ENCODE peak calls at places on chromosomes 4 and X, in five cellular contexts. O, L, F, M and D are unnamed samples.

GRCh38 chrX:129632443-129632842 is 22.3 kb downstream of the APLN start:
- DNase-seq in O (no peak), L (no peak), F (no peak), M (no peak), D (no peak)

GRCh38 chr4:38095691-38096090 is 135.5 kb downstream of the PTTG2 start:
- DNase-seq in O (no peak), L (no peak), F (no peak), M (no peak), D (no peak)

GRCh38 chr4:129064717-129065116 is 28.6 kb downstream of the SCLT1 start:
- DNase-seq in O (no peak), L (no peak), F (no peak), M (no peak), D (no peak)

GRCh38 chr4:56648245-56649151 is 32.6 kb downstream of the HOPX start:
- DNase-seq in O (no peak), L (no peak), F (no peak), M (no peak), D (no peak)

GRCh38 chrX:49153467-49153866 is 9.1 kb upstream of the MAGIX start:
- DNase-seq in O (no peak), L (no peak), F (no peak), M (no peak), D (no peak)

GRCh38 chr4:80240976-80241375 is 25.5 kb upstream of the FGF5 start:
- DNase-seq in O (peak), L (no peak), F (no peak), M (no peak), D (no peak)

GRCh38 chr4:82371398-82371972 is 2.3 kb downstream of the HNRNPD start:
- DNase-seq in O (peak), L (no peak), F (no peak), M (no peak), D (no peak)

GRCh38 chr4:114924311-114924710 is 189.1 kb downstream of the NDST4 start:
- DNase-seq in O (no peak), L (no peak), F (no peak), M (no peak), D (peak)

GRCh38 chr4:27154706-27155105 is 294.1 kb downstream of the STIM2 start:
- DNase-seq in O (peak), L (no peak), F (no peak), M (no peak), D (no peak)

GRCh38 chr4:6916587-6917444 is 7.2 kb downstream of the TBC1D14 start:
- DNase-seq in O (no peak), L (peak), F (no peak), M (peak), D (peak)

GRCh38 chr4:172708184-172708583 is 460.4 kb upstream of the GALNT7 start:
- DNase-seq in O (no peak), L (no peak), F (no peak), M (no peak), D (peak)

GRCh38 chr4:150960818-150961217 is 54.3 kb downstream of the LRBA start:
- DNase-seq in O (peak), L (peak), F (no peak), M (no peak), D (peak)

GRCh38 chr4:106329027-106329618 is 12.8 kb downstream of the AIMP1 start:
- DNase-seq in O (peak), L (no peak), F (no peak), M (no peak), D (peak)

GRCh38 chr4:14726441-14727405 is 275.6 kb upstream of the CPEB2 start:
- DNase-seq in O (peak), L (no peak), F (no peak), M (no peak), D (peak)

GRCh38 chrX:1416327-1416784 is 24.4 kb upstream of the SLC25A6 start:
- DNase-seq in O (no peak), L (no peak), F (no peak), M (no peak), D (no peak)

GRCh38 chrX:133302775-133303445 is 84.8 kb upstream of the TFDP3 start:
- DNase-seq in O (no peak), L (no peak), F (no peak), M (no peak), D (peak)

GRCh38 chr4:152281822-152282221 is 254.1 kb downstream of the FBXW7 start:
- DNase-seq in O (no peak), L (no peak), F (no peak), M (no peak), D (no peak)

GRCh38 chr4:57168986-57169385 is 58.8 kb upstream of the IGFBP7 start:
- DNase-seq in O (no peak), L (no peak), F (no peak), M (no peak), D (peak)

GRCh38 chr4:6495296-6495590 is 22.8 kb upstream of the PPP2R2C start:
- DNase-seq in O (no peak), L (no peak), F (no peak), M (no peak), D (no peak)

GRCh38 chr4:175906397-175906796 is 94.3 kb upstream of the GPM6A start:
- DNase-seq in O (no peak), L (no peak), F (no peak), M (no peak), D (no peak)

GRCh38 chrX:34879361-34879760 is 63.2 kb upstream of the FAM47B start:
- DNase-seq in O (no peak), L (no peak), F (no peak), M (no peak), D (no peak)

GRCh38 chr4:169314906-169315305 is 44.1 kb upstream of the SH3RF1 start:
- DNase-seq in O (peak), L (no peak), F (peak), M (no peak), D (no peak)

GRCh38 chr4:52343595-52343994 is 292.5 kb downstream of the SPATA18 start:
- DNase-seq in O (no peak), L (no peak), F (no peak), M (no peak), D (no peak)

GRCh38 chrX:270848-271367 is 10.3 kb upstream of the PLCXD1 start:
- DNase-seq in O (no peak), L (no peak), F (no peak), M (no peak), D (no peak)

GRCh38 chr4:17468638-17469221 is 43.2 kb downstream of the QDPR start:
- DNase-seq in O (peak), L (no peak), F (peak), M (no peak), D (peak)

GRCh38 chrX:75038925-75039324 is 113.7 kb upstream of the NEXMIF start:
- DNase-seq in O (peak), L (peak), F (no peak), M (no peak), D (peak)

GRCh38 chr4:137608085-137608484 is 75.8 kb upstream of the PCDH18 start:
- DNase-seq in O (no peak), L (no peak), F (no peak), M (no peak), D (peak)

GRCh38 chr4:15006416-15007024 is 4.2 kb downstream of the CPEB2 start:
- DNase-seq in O (peak), L (no peak), F (no peak), M (no peak), D (no peak)

GRCh38 chrX:131477498-131477897 is 66.4 kb upstream of the OR13H1 start:
- DNase-seq in O (no peak), L (no peak), F (no peak), M (no peak), D (peak)

GRCh38 chr4:132297346-132297745 is 851.7 kb upstream of the PCDH10 start:
- DNase-seq in O (no peak), L (no peak), F (no peak), M (no peak), D (peak)

GRCh38 chr4:78137538-78137937 is 80.4 kb downstream of the FRAS1 start:
- DNase-seq in O (peak), L (no peak), F (no peak), M (no peak), D (no peak)

GRCh38 chrX:123504047-123504446 is 228.8 kb downstream of the THOC2 start:
- DNase-seq in O (peak), L (no peak), F (no peak), M (no peak), D (no peak)

GRCh38 chr4:2648159-2648814 is 107.8 kb downstream of the TNIP2 start:
- DNase-seq in O (no peak), L (no peak), F (peak), M (no peak), D (no peak)

GRCh38 chrX:72621163-72621562 is 48.5 kb upstream of the HDAC8 start:
- DNase-seq in O (no peak), L (no peak), F (no peak), M (no peak), D (no peak)

GRCh38 chrX:52277666-52278065 is 91.2 kb upstream of the XAGE2 start:
- DNase-seq in O (no peak), L (no peak), F (no peak), M (no peak), D (no peak)